ENCODE peak calls at places on chromosomes 6 and 20, in five cellular contexts. One of them, this sample, is unnamed.

GRCh38 chr6:107064579-107065065 is 36.6 kb downstream of the MTRES1 start:
- DNase-seq in NCI-H524 treated with DMSO at 0.1 percent for 48 hours: no peak
- DNase-seq in heart left ventricle: no peak
- DNase-seq in GM13977: no peak
- DNase-seq in Peyer's patch: no peak
- DNase-seq in this sample: peak; percentile 42

GRCh38 chr20:52454660-52455059 is 263.1 kb upstream of the ZFP64 start:
- DNase-seq in Peyer's patch: no peak
- DNase-seq in GM13977: no peak
- DNase-seq in NCI-H524 treated with DMSO at 0.1 percent for 48 hours: no peak
- DNase-seq in heart left ventricle: no peak
- DNase-seq in this sample: no peak

GRCh38 chr6:135393289-135393688 is 104.3 kb downstream of the AHI1 start:
- DNase-seq in NCI-H524 treated with DMSO at 0.1 percent for 48 hours: no peak
- DNase-seq in GM13977: no peak
- DNase-seq in heart left ventricle: no peak
- DNase-seq in Peyer's patch: no peak
- DNase-seq in this sample: no peak

GRCh38 chr6:4581468-4582420 is 194.5 kb upstream of the CDYL start:
- DNase-seq in Peyer's patch: no peak
- DNase-seq in heart left ventricle: no peak
- DNase-seq in GM13977: no peak
- DNase-seq in NCI-H524 treated with DMSO at 0.1 percent for 48 hours: no peak
- DNase-seq in this sample: no peak

GRCh38 chr20:10280016-10280908 is 61.6 kb downstream of the SNAP25 start:
- DNase-seq in heart left ventricle: no peak
- DNase-seq in Peyer's patch: no peak
- DNase-seq in GM13977: no peak
- DNase-seq in NCI-H524 treated with DMSO at 0.1 percent for 48 hours: no peak
- DNase-seq in this sample: no peak

GRCh38 chr20:50731930-50732690 is 730 bp downstream of the PARD6B start:
- DNase-seq in GM13977: no peak
- DNase-seq in heart left ventricle: no peak
- DNase-seq in Peyer's patch: no peak
- DNase-seq in NCI-H524 treated with DMSO at 0.1 percent for 48 hours: no peak
- DNase-seq in this sample: peak; percentile 32

GRCh38 chr6:15066433-15067337 is 179.2 kb upstream of the JARID2 start:
- DNase-seq in Peyer's patch: no peak
- DNase-seq in heart left ventricle: no peak
- DNase-seq in GM13977: no peak
- DNase-seq in NCI-H524 treated with DMSO at 0.1 percent for 48 hours: no peak
- DNase-seq in this sample: peak; percentile 36

GRCh38 chr20:40868568-40869223 is 159.9 kb upstream of the TOP1 start:
- DNase-seq in Peyer's patch: no peak
- DNase-seq in GM13977: no peak
- DNase-seq in NCI-H524 treated with DMSO at 0.1 percent for 48 hours: no peak
- DNase-seq in heart left ventricle: no peak
- DNase-seq in this sample: peak; percentile 27

GRCh38 chr6:116218172-116218633 is 35.7 kb downstream of the TSPYL4 start:
- DNase-seq in NCI-H524 treated with DMSO at 0.1 percent for 48 hours: no peak
- DNase-seq in GM13977: no peak
- DNase-seq in heart left ventricle: no peak
- DNase-seq in Peyer's patch: no peak
- DNase-seq in this sample: no peak

GRCh38 chr6:34476941-34477340 is 11.1 kb downstream of the PACSIN1 start:
- DNase-seq in heart left ventricle: peak; percentile 12
- DNase-seq in GM13977: no peak
- DNase-seq in Peyer's patch: no peak
- DNase-seq in NCI-H524 treated with DMSO at 0.1 percent for 48 hours: no peak
- DNase-seq in this sample: no peak

GRCh38 chr6:2760882-2761842 is 4.0 kb upstream of the WRNIP1 start:
- DNase-seq in NCI-H524 treated with DMSO at 0.1 percent for 48 hours: no peak
- DNase-seq in heart left ventricle: no peak
- DNase-seq in GM13977: no peak
- DNase-seq in Peyer's patch: no peak
- DNase-seq in this sample: no peak

GRCh38 chr6:166617359-166617758 is 9.7 kb downstream of the RPS6KA2 start:
- DNase-seq in heart left ventricle: no peak
- DNase-seq in GM13977: no peak
- DNase-seq in Peyer's patch: no peak
- DNase-seq in NCI-H524 treated with DMSO at 0.1 percent for 48 hours: no peak
- DNase-seq in this sample: no peak

GRCh38 chr6:37141291-37142046 is 28.5 kb upstream of the PIM1 start:
- DNase-seq in Peyer's patch: no peak
- DNase-seq in NCI-H524 treated with DMSO at 0.1 percent for 48 hours: peak; percentile 39
- DNase-seq in heart left ventricle: no peak
- DNase-seq in GM13977: no peak
- DNase-seq in this sample: no peak

GRCh38 chr6:170179925-170180324 is 111.0 kb downstream of the DLL1 start:
- DNase-seq in Peyer's patch: no peak
- DNase-seq in NCI-H524 treated with DMSO at 0.1 percent for 48 hours: no peak
- DNase-seq in heart left ventricle: no peak
- DNase-seq in GM13977: no peak
- DNase-seq in this sample: no peak

GRCh38 chr20:60295214-60295613 is 337.0 kb downstream of the CDH26 start:
- DNase-seq in Peyer's patch: no peak
- DNase-seq in heart left ventricle: no peak
- DNase-seq in GM13977: no peak
- DNase-seq in NCI-H524 treated with DMSO at 0.1 percent for 48 hours: no peak
- DNase-seq in this sample: no peak

GRCh38 chr20:47847882-47848485 is 62.7 kb upstream of the SULF2 start:
- DNase-seq in Peyer's patch: no peak
- DNase-seq in GM13977: no peak
- DNase-seq in heart left ventricle: no peak
- DNase-seq in NCI-H524 treated with DMSO at 0.1 percent for 48 hours: peak; percentile 91
- DNase-seq in this sample: no peak

GRCh38 chr20:10741060-10741459 is 67.3 kb upstream of the JAG1 start:
- DNase-seq in Peyer's patch: no peak
- DNase-seq in NCI-H524 treated with DMSO at 0.1 percent for 48 hours: no peak
- DNase-seq in heart left ventricle: no peak
- DNase-seq in GM13977: no peak
- DNase-seq in this sample: no peak

GRCh38 chr6:13243033-13243432 is 85.3 kb downstream of the TBC1D7 start:
- DNase-seq in GM13977: no peak
- DNase-seq in Peyer's patch: no peak
- DNase-seq in NCI-H524 treated with DMSO at 0.1 percent for 48 hours: no peak
- DNase-seq in heart left ventricle: no peak
- DNase-seq in this sample: no peak

GRCh38 chr6:102352552-102352951 is 959.0 kb downstream of the GRIK2 start:
- DNase-seq in NCI-H524 treated with DMSO at 0.1 percent for 48 hours: no peak
- DNase-seq in Peyer's patch: no peak
- DNase-seq in heart left ventricle: no peak
- DNase-seq in GM13977: no peak
- DNase-seq in this sample: no peak

GRCh38 chr6:74284266-74284665 is 588.3 kb downstream of the CD109 start:
- DNase-seq in GM13977: no peak
- DNase-seq in heart left ventricle: no peak
- DNase-seq in Peyer's patch: no peak
- DNase-seq in NCI-H524 treated with DMSO at 0.1 percent for 48 hours: no peak
- DNase-seq in this sample: no peak

GRCh38 chr6:53168516-53169257 is 20.0 kb upstream of the GCM1 start:
- DNase-seq in heart left ventricle: no peak
- DNase-seq in NCI-H524 treated with DMSO at 0.1 percent for 48 hours: no peak
- DNase-seq in Peyer's patch: no peak
- DNase-seq in GM13977: no peak
- DNase-seq in this sample: no peak

GRCh38 chr6:42452171-42453026 is 673 bp upstream of the TRERF1 start:
- DNase-seq in GM13977: peak; percentile 72
- DNase-seq in heart left ventricle: peak; percentile 84
- DNase-seq in NCI-H524 treated with DMSO at 0.1 percent for 48 hours: no peak
- DNase-seq in Peyer's patch: peak; percentile 75
- DNase-seq in this sample: peak; percentile 84

GRCh38 chr6:158605266-158605878 is 39.2 kb downstream of the DYNLT1 start:
- DNase-seq in GM13977: peak; percentile 79
- DNase-seq in Peyer's patch: no peak
- DNase-seq in heart left ventricle: no peak
- DNase-seq in NCI-H524 treated with DMSO at 0.1 percent for 48 hours: peak; percentile 61
- DNase-seq in this sample: peak; percentile 82

GRCh38 chr6:161435426-161436065 is 161.7 kb upstream of the AGPAT4 start:
- DNase-seq in heart left ventricle: no peak
- DNase-seq in GM13977: no peak
- DNase-seq in Peyer's patch: no peak
- DNase-seq in NCI-H524 treated with DMSO at 0.1 percent for 48 hours: no peak
- DNase-seq in this sample: no peak

This sample was measured in testis.